ENCODE peak calls at places on chromosomes 5 and 9, in six cellular contexts. G is mammary epithelial cell, E is ovary, H is AG04450, O is GM12865, X is upper lobe of right lung. A is an unnamed sample.

GRCh38 chr9:101739311-101739710 is 864 bp upstream of the GRIN3A start:
- DNase-seq in G (no peak), E (no peak), H (no peak), O (no peak), X (no peak), A (no peak)

GRCh38 chr5:33166522-33166921 is 274.2 kb upstream of the TARS1 start:
- DNase-seq in G (no peak), E (no peak), H (no peak), O (peak), X (no peak), A (no peak)

GRCh38 chr5:173114536-173114935 is 29.8 kb upstream of the BNIP1 start:
- DNase-seq in G (no peak), E (no peak), H (no peak), O (no peak), X (no peak), A (no peak)

GRCh38 chr9:105835721-105836120 is 141.4 kb downstream of the TMEM38B start:
- DNase-seq in G (no peak), E (no peak), H (no peak), O (no peak), X (no peak), A (no peak)

GRCh38 chr5:29001666-29002065 is 1963.3 kb upstream of the CDH9 start:
- DNase-seq in G (no peak), E (no peak), H (no peak), O (no peak), X (no peak), A (no peak)

GRCh38 chr9:132006657-132007370 is 72.9 kb downstream of the MED27 start:
- DNase-seq in G (peak), E (no peak), H (no peak), O (peak), X (no peak), A (no peak)

GRCh38 chr5:7053528-7054209 is 340.4 kb downstream of the TENT4A start:
- DNase-seq in G (no peak), E (no peak), H (no peak), O (no peak), X (no peak), A (no peak)

GRCh38 chr9:113997610-113998009 is 80.5 kb downstream of the AMBP start:
- DNase-seq in G (no peak), E (peak), H (no peak), O (no peak), X (no peak), A (peak)

GRCh38 chr9:119838210-119838609 is 469.0 kb upstream of the BRINP1 start:
- DNase-seq in G (no peak), E (no peak), H (no peak), O (no peak), X (no peak), A (no peak)

GRCh38 chr9:72788966-72789365 is 163.9 kb downstream of the ALDH1A1 start:
- DNase-seq in G (no peak), E (no peak), H (no peak), O (no peak), X (no peak), A (no peak)

GRCh38 chr9:73577867-73578266 is 426.2 kb downstream of the ANXA1 start:
- DNase-seq in G (peak), E (no peak), H (no peak), O (no peak), X (no peak), A (no peak)

GRCh38 chr5:76790632-76791290 is 28.1 kb upstream of the F2RL1 start:
- DNase-seq in G (peak), E (no peak), H (peak), O (peak), X (no peak), A (no peak)

GRCh38 chr5:113654828-113655227 is 141.3 kb downstream of the YTHDC2 start:
- DNase-seq in G (no peak), E (no peak), H (no peak), O (no peak), X (no peak), A (no peak)

DNA sequence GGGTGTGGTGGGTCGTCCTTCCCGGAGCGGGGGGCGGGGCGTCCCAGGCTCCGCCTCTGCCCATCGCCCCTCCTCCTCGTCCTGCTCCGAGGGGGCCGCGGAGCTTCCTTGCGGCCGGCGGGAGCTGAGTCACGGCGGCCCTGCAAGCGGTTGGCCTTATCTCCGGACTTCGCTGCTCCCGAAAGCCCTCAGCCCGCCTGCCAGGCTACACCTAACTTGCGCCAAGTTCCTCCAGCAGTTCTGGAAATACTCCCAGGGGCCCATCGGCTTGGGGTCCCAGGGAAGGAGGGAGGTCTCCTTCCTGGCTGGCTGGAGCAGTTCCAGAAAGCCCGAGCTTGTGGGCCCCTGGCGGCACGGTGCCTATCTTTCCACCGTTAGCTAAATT is 54.2 kb upstream of the CDKN2AIPNL start:
- DNase-seq in G (peak), E (peak), H (peak), O (peak), X (peak), A (no peak)
- H3K4me3 ChIP-seq in G (peak), E (peak), H (peak), O (peak), X (peak), A (peak)

GRCh38 chr5:179895861-179896260 is 11.8 kb downstream of the TBC1D9B start:
- DNase-seq in G (no peak), E (no peak), H (no peak), O (no peak), X (no peak), A (no peak)
- H3K4me3 ChIP-seq in G (no peak), E (no peak), H (no peak), O (no peak), X (no peak), A (no peak)

DNA sequence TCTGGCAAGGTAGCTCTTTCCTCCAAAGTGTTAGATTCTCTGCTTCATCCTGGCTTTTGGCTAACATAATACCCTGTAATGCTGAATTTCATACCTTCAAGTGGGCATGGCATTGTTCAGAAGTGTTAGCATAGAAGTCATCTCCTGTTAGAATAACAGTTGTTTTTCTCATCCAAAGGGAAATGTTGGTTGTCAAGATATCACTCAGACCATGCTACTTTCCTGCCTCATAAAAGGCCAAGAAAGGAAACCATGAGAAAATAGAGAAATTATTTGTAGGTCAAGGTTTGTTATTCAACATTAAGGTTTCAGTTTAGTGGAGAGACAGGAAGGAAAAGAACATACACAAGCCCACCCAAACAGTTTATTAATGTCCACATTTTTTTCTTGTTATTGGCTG is 472.5 kb downstream of the ARHGEF28 start:
- DNase-seq in G (no peak), E (no peak), H (no peak), O (no peak), X (no peak), A (no peak)
- H3K4me3 ChIP-seq in G (no peak), E (no peak), H (no peak), O (no peak), X (no peak), A (no peak)

DNA sequence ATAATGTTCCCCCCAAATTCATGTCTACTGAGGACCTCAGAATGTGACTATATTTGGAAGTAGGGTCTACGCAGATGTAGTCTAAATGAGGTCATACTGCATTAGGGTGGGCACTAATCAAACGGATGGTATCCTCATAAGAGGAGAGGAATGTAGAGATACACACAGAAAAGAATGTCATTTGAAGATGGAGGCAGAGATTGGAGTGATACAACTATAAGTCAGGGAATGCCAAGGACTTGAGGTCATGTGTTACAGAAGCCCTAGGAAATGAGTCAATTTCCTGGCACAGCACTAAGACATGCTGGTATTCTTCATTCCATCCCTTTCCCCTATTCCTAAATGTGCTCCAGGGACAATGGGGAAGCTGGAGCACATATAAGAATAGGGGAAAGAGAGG is 758 bp upstream of the PDCD1LG2 start:
- DNase-seq in G (peak), E (no peak), H (peak), O (no peak), X (no peak), A (no peak)
- H3K4me3 ChIP-seq in G (peak), E (no peak), H (peak), O (no peak), X (no peak), A (no peak)

DNA sequence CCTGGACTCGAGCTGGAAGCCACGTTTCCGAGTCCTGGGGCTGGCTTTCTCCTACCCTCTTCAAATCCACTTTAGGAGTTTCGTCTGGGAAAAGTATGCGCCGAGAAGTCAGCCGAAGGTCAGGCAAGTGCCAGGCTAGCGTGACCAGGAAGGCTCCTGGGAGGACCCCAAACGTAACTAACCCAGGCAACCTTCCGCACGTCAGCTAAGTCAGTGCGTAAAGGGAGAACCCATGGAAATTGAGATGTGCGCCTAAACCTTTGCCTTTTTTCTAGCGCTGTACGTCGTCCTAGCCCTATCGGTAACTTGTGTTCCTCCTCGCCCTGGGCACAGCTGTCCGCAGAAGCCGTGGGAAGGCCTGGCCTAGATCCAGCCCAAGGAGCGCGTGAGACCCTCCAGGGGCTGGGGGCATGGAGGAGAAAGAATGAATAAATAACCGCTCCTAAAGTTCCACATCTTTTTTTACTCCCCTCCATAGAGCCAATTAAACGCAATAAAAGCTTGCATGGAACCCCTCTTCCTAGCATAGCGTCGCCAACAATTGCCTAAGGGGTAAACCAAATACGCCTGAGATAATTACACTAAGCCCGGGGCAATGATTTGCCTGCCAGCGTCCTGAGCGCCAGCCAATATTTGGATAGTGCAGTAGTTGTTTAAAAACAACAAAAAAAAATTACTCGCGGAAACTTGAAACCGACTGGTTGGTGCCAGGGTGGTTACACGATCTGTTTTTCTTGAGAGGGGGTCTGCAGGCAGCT is 4.0 kb upstream of the FOXB2 start:
- DNase-seq in G (no peak), E (no peak), H (no peak), O (no peak), X (no peak), A (no peak)
- H3K4me3 ChIP-seq in G (no peak), E (no peak), H (no peak), O (no peak), X (no peak), A (no peak)

GRCh38 chr5:95955996-95956899 is 5.4 kb downstream of the ELL2 start:
- DNase-seq in G (no peak), E (no peak), H (no peak), O (peak), X (no peak), A (no peak)

GRCh38 chr5:95953026-95953425 is 8.6 kb downstream of the ELL2 start:
- DNase-seq in G (no peak), E (no peak), H (no peak), O (no peak), X (no peak), A (no peak)

GRCh38 chr5:95956900-95957293 is 4.8 kb downstream of the ELL2 start:
- DNase-seq in G (no peak), E (no peak), H (no peak), O (no peak), X (no peak), A (no peak)

GRCh38 chr5:95951916-95952315 is 9.7 kb downstream of the ELL2 start:
- DNase-seq in G (no peak), E (no peak), H (no peak), O (no peak), X (no peak), A (no peak)

GRCh38 chr5:95954716-95955115 is 6.9 kb downstream of the ELL2 start:
- DNase-seq in G (no peak), E (no peak), H (no peak), O (no peak), X (no peak), A (no peak)
- H3K4me3 ChIP-seq in G (no peak), E (no peak), H (peak), O (no peak), X (no peak), A (no peak)

GRCh38 chr9:76572205-76572550 is 113.2 kb downstream of the GCNT1 start:
- DNase-seq in G (no peak), E (no peak), H (no peak), O (no peak), X (no peak), A (no peak)
- H3K4me3 ChIP-seq in G (no peak), E (no peak), H (no peak), O (peak), X (no peak), A (peak)

DNA sequence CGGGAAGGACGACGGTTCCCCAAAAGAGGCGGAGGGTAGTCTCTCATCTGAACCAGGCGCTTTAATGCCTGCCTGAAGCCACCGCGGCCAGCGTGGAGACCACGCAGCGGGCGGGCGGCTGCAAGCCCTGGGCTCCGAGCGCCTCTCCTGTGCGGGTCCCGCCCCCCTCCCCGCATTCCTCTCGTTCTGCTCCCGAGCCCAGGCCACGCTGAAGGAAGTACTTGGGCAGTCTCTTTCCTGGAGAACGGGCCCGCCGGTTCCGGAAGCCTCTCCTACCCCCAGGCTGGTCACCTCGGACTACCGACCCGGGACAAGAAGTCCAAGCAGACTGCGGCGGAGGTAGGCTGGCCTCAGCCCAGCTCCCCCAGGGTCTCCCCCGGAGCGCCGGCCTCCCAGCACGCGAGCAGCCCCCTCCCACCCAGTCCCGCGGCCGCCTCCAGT is 555 bp downstream of the PPIC start:
- DNase-seq in G (peak), E (peak), H (no peak), O (peak), X (peak), A (peak)
- H3K4me3 ChIP-seq in G (peak), E (peak), H (peak), O (peak), X (peak), A (peak)

GRCh38 chr5:143345671-143346440 is 57.6 kb downstream of the NR3C1 start:
- DNase-seq in G (no peak), E (no peak), H (no peak), O (no peak), X (no peak), A (no peak)
- H3K4me3 ChIP-seq in G (no peak), E (no peak), H (no peak), O (no peak), X (no peak), A (no peak)

GRCh38 chr5:179819296-179820126 is 1.2 kb upstream of the SQSTM1 start:
- DNase-seq in G (peak), E (peak), H (no peak), O (peak), X (peak), A (no peak)
- H3K4me3 ChIP-seq in G (no peak), E (peak), H (peak), O (peak), X (peak), A (peak)

A was measured in vagina.